ENCODE peak calls at places on chromosome 13, in six cellular contexts. L is heart left ventricle, C is spleen, Q is lower leg skin, W is Peyer's patch, E is NB4. K is an unnamed sample.
A peak's percentile ranks its signal among the peaks of the same experiment; 100 is the strongest.

GRCh38 chr13:91664036-91664435 is 265.6 kb downstream of the GPC5 start:
- DNase-seq in L (no peak), C (no peak), Q (no peak), W (no peak), E (no peak), K (no peak)

GRCh38 chr13:98176777-98177608 is at the start of gene RNF113B:
- DNase-seq in L (no peak), C (no peak), Q (no peak), W (no peak), E (no peak), K (no peak)

GRCh38 chr13:86881390-86881789 is 789.8 kb upstream of the SLITRK5 start:
- DNase-seq in L (no peak), C (no peak), Q (no peak), W (no peak), E (no peak), K (no peak)

GRCh38 chr13:111184685-111185401 is 69.7 kb downstream of the ARHGEF7 start:
- DNase-seq in L (peak; percentile 56), C (peak; percentile 92), Q (no peak), W (peak; percentile 88), E (peak; percentile 83), K (no peak)

GRCh38 chr13:73952683-73953082 is 181.5 kb downstream of the KLF12 start:
- DNase-seq in L (no peak), C (no peak), Q (no peak), W (no peak), E (no peak), K (no peak)

GRCh38 chr13:34346626-34347025 is 528.7 kb downstream of the RFC3 start:
- DNase-seq in L (no peak), C (no peak), Q (no peak), W (no peak), E (no peak), K (no peak)

GRCh38 chr13:50384724-50385123 is 369.5 kb downstream of the KCNRG start:
- DNase-seq in L (no peak), C (no peak), Q (no peak), W (no peak), E (no peak), K (no peak)

GRCh38 chr13:71685072-71685471 is 181.9 kb downstream of the DACH1 start:
- DNase-seq in L (no peak), C (no peak), Q (no peak), W (no peak), E (no peak), K (no peak)

GRCh38 chr13:59442946-59443345 is 720.8 kb downstream of the DIAPH3 start:
- DNase-seq in L (no peak), C (no peak), Q (no peak), W (no peak), E (no peak), K (no peak)

GRCh38 chr13:105048685-105049084 is 1486.8 kb downstream of the EFNB2 start:
- DNase-seq in L (no peak), C (no peak), Q (no peak), W (no peak), E (no peak), K (no peak)

GRCh38 chr13:45954861-45955595 is 97.5 kb downstream of the ZC3H13 start:
- DNase-seq in L (no peak), C (no peak), Q (no peak), W (no peak), E (no peak), K (no peak)

DNA sequence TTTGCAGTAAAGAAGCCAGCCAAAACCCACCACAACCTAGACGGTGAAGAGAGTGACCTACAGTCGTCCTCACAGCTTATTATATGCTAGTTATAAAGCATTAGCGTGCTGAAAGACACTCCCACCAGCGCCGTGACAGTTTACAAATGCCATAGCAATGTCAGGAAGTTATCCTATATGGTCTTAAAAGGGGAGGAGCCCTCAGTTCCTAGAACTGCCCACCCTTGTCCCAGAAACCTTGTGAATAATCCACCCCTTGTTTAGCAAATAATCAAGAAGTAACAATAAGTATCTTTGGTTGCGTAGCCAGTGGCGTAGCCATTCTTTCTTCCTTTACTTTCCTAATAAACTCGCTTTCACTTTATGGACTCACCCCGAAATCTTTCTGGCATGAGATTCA is 227.9 kb upstream of the ARGLU1 start:
- DNase-seq in L (no peak), C (no peak), Q (no peak), W (no peak), E (no peak), K (no peak)
- TF ChIP-seq POLR2A in L (no peak), C (no peak), Q (no peak), W (no peak), E (no peak), K (no peak)

DNA sequence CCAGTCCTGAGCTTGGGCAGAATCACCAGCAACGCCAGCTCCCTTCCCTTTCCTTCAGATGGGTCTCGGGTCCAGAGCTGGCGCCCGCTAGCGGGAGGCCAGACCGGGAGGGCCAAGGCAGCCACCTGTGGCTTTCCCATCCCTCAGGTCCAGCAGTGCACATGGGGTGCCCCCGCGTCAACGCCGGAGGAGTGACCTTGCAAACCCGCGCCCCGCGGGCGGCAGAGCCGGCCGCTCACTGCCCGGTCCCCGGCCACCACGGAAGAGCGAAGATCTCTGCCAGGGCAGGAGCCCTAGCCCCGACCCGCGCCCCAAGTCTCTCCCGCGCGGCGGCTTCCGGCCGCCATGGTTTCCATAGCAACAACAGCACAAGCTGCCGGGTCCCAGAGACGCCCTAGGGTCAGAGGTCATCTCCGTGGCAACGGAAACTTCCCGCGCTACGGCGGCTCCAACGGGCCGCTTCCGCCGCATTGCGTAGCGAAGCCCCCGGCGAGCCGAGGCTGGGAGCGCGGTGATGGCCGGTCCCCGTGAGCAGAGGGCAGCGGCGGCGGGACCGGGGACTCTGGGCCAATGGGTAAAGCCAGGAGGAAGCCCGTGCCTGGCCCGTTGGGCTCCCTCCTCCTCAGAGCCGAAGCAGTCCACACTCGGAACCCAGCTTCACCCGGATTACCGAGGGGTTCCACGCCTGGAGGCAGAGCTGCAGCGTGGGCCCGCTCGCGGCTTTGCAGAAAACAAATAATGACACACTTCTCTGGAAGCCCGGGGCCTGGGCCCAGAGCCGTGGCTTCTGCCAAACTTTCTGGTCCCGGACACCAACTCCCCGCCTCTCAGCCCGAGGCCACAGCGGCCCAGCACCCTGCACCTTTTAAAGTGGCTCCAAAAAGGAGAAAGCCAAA is 7.4 kb downstream of the FGF14 start:
- DNase-seq in L (peak; percentile 96), C (peak; percentile 96), Q (peak; percentile 94), W (peak; percentile 85), E (no peak), K (no peak)
- TF ChIP-seq POLR2A in L (no peak), C (no peak), Q (no peak), W (no peak), E (no peak), K (no peak)

DNA sequence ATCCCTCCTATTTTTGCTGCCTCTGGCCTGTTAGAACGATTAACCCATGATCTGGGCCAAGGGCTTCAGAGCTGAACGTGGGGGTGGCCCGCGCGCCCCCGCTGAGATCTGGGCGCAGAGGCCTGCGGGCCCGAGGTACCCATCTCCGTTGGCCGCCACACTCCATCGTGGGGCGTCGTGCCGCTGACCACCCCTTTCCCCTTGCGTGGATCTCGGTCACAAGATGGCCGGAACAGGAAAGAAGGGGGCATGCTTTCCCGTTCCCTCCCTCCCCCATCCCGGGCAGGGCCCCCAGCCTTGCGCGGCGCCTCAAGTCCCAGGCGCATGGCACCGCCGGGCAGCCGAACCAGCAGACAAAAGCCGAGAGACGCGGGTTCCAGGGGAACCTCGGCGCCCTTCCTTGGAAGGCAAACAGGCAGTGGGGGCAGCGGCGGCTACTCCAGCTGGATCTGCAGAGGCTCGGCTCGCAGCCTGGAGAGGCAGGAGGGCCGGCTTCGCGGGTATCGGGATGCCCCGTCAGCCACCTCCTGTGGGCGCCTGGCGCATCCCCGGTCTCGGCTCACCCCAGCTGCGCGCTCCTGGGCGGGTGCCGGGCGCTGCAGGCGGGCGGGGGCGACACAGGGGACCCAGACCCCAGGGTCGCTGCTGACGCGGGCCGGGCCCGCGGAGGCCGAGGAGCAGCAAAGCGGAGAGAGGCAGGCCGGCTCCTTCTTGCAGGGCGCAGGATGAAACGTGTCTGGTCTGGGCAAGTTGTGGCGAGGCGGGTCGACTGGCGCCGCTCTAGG is 500 bp downstream of the DZIP1 start:
- DNase-seq in L (no peak), C (peak; percentile 78), Q (no peak), W (no peak), E (no peak), K (peak; percentile 58)
- TF ChIP-seq POLR2A in L (no peak), C (no peak), Q (no peak), W (no peak), E (no peak), K (no peak)

GRCh38 chr13:100090861-100091260 is 2.0 kb downstream of the PCCA start:
- DNase-seq in L (no peak), C (no peak), Q (no peak), W (no peak), E (no peak), K (no peak)

GRCh38 chr13:100089633-100090032 is 740 bp downstream of the PCCA start:
- DNase-seq in L (no peak), C (no peak), Q (no peak), W (no peak), E (peak; percentile 31), K (no peak)

GRCh38 chr13:100088282-100088647 is 628 bp upstream of the PCCA start:
- DNase-seq in L (no peak), C (no peak), Q (no peak), W (no peak), E (no peak), K (no peak)

GRCh38 chr13:100088648-100089601 is at the start of gene PCCA:
- DNase-seq in L (peak; percentile 97), C (peak; percentile 96), Q (peak; percentile 92), W (peak; percentile 91), E (peak; percentile 96), K (peak; percentile 100)
- TF ChIP-seq POLR2A in L (no peak), C (no peak), Q (no peak), W (no peak), E (peak; percentile 79), K (peak; percentile 75)

DNA sequence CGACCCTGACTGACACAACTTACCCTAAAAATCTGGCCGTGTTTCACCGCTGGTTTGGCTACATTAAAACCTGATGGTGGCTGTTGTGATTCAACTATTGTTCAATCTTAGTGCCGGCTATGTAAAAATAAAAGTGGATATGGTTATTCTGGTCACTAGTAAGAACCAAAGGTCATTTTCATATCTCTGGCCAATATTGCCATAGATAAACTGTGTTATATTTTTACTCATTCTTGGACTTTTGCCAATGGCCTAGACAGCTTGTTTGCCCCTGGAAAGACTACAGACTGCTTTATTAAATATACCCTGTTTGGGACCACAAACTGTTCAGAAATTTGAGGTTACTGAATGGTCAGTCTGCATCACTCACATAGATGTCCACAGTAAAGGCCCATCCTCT is 258.5 kb upstream of the KLHL1 start:
- DNase-seq in L (no peak), C (no peak), Q (no peak), W (no peak), E (no peak), K (no peak)
- TF ChIP-seq POLR2A in L (no peak), C (no peak), Q (no peak), W (no peak), E (no peak), K (no peak)

K was measured in H54.